ENCODE peak calls at places on chromosomes 6 and 20, in four cellular contexts. J, F, O and R are unnamed samples.

GRCh38 chr20:1388706-1389483 is 4.0 kb downstream of the FKBP1A start:
- DNase-seq in F (no peak), J (no peak), O (no peak), R (no peak)

GRCh38 chr6:160668589-160668988 is 4.5 kb upstream of the LPA start:
- DNase-seq in O (no peak), F (no peak), J (no peak), R (no peak)

GRCh38 chr20:37921341-37921929 is 18.5 kb downstream of the VSTM2L start:
- DNase-seq in J (no peak), F (no peak), O (no peak), R (no peak)

GRCh38 chr6:64334646-64335045 is 699.0 kb downstream of the PHF3 start:
- DNase-seq in J (no peak), F (peak), O (peak), R (no peak)

GRCh38 chr6:134147033-134147533 is 94.7 kb upstream of the SLC2A12 start:
- DNase-seq in F (no peak), J (no peak), O (no peak), R (no peak)

GRCh38 chr6:36692861-36693702 is 4.5 kb upstream of the RAB44 start:
- DNase-seq in J (no peak), O (no peak), F (peak), R (no peak)

GRCh38 chr20:10671850-10672578 is 1.8 kb downstream of the JAG1 start:
- DNase-seq in J (no peak), F (no peak), O (peak), R (peak)

GRCh38 chr6:7058250-7058923 is 49.4 kb upstream of the RREB1 start:
- DNase-seq in F (peak), O (peak), J (no peak), R (peak)

GRCh38 chr20:41245086-41245707 is 72.3 kb downstream of the ZHX3 start:
- DNase-seq in O (no peak), J (no peak), F (peak), R (peak)

GRCh38 chr6:126180585-126180984 is 159.3 kb upstream of the CENPW start:
- DNase-seq in O (peak), J (no peak), F (peak), R (peak)

GRCh38 chr20:24453917-24454316 is 15.5 kb upstream of the SYNDIG1 start:
- DNase-seq in O (no peak), J (no peak), F (no peak), R (no peak)

GRCh38 chr6:152981989-152982767 is 663 bp downstream of the FBXO5 start:
- DNase-seq in O (no peak), J (no peak), F (no peak), R (no peak)

GRCh38 chr6:70666726-70667125 is 957 bp upstream of the SMAP1 start:
- DNase-seq in J (no peak), O (no peak), F (no peak), R (no peak)

GRCh38 chr20:52482049-52482448 is 290.5 kb upstream of the ZFP64 start:
- DNase-seq in O (no peak), J (no peak), F (no peak), R (peak)

GRCh38 chr6:98944598-98945011 is 3.1 kb downstream of the FBXL4 start:
- DNase-seq in O (peak), F (peak), J (no peak), R (peak)

GRCh38 chr6:157512081-157512682 is 131.2 kb downstream of the ZDHHC14 start:
- DNase-seq in F (no peak), O (no peak), J (no peak), R (no peak)

GRCh38 chr6:42136508-42137191 is 5.8 kb downstream of the C6orf132 start:
- DNase-seq in O (peak), F (peak), J (peak), R (peak)

GRCh38 chr6:64831680-64832079 is 875.3 kb downstream of the EYS start:
- DNase-seq in J (no peak), O (no peak), F (no peak), R (no peak)

GRCh38 chr6:134063121-134063965 is 10.9 kb upstream of the SLC2A12 start:
- DNase-seq in F (no peak), J (no peak), O (peak), R (no peak)

GRCh38 chr6:15320683-15321082 is 74.8 kb downstream of the JARID2 start:
- DNase-seq in J (no peak), F (peak), O (no peak), R (peak)

GRCh38 chr20:60206259-60206658 is 248.0 kb downstream of the CDH26 start:
- DNase-seq in O (peak), F (peak), J (no peak), R (peak)